ENCODE peak calls at places on chromosomes 12 and 14, in eight cellular contexts. P, M, T, Z, N, I, B and E are unnamed samples.
A peak's percentile ranks its signal among the peaks of the same experiment; 100 is the strongest.

GRCh38 chr12:52521581-52522266 is 1.5 kb upstream of the KRT5 start:
- DNase-seq in P (no peak), M (peak; percentile 8), T (no peak), Z (peak; percentile 30), N (peak; percentile 64), I (no peak), B (no peak), E (no peak)

GRCh38 chr12:11577658-11578260 is 71.7 kb upstream of the ETV6 start:
- DNase-seq in P (no peak), M (peak; percentile 4), T (no peak), Z (peak; percentile 64), N (peak; percentile 77), I (no peak), B (peak; percentile 13), E (no peak)

GRCh38 chr12:54432815-54433164 is 13.7 kb upstream of the ITGA5 start:
- DNase-seq in P (no peak), M (no peak), T (no peak), Z (no peak), N (no peak), I (no peak), B (no peak), E (no peak)

GRCh38 chr14:94599656-94600004 is 12.6 kb upstream of the SERPINA3 start:
- DNase-seq in P (no peak), M (no peak), T (no peak), Z (no peak), N (no peak), I (no peak), B (no peak), E (peak; percentile 60)

GRCh38 chr12:124527861-124528561 is 39.4 kb downstream of the NCOR2 start:
- DNase-seq in P (no peak), M (peak; percentile 56), T (no peak), Z (no peak), N (peak; percentile 81), I (no peak), B (no peak), E (no peak)

GRCh38 chr12:115767921-115768320 is 509.6 kb downstream of the MED13L start:
- DNase-seq in P (no peak), M (no peak), T (no peak), Z (no peak), N (no peak), I (no peak), B (no peak), E (no peak)

GRCh38 chr12:12749433-12749832 is 32.3 kb downstream of the CDKN1B start:
- DNase-seq in P (no peak), M (peak; percentile 34), T (no peak), Z (no peak), N (no peak), I (no peak), B (no peak), E (no peak)

GRCh38 chr12:77062846-77063461 is 2.4 kb downstream of the E2F7 start:
- DNase-seq in P (no peak), M (no peak), T (peak; percentile 86), Z (peak; percentile 93), N (no peak), I (no peak), B (no peak), E (peak; percentile 71)

GRCh38 chr14:77730976-77731497 is 23.1 kb downstream of the SLIRP start:
- DNase-seq in P (no peak), M (no peak), T (no peak), Z (no peak), N (peak; percentile 32), I (no peak), B (no peak), E (no peak)

GRCh38 chr12:107760207-107760816 is 625 bp downstream of the PRDM4 start:
- DNase-seq in P (no peak), M (peak; percentile 71), T (peak; percentile 33), Z (peak; percentile 33), N (peak; percentile 52), I (peak; percentile 58), B (peak; percentile 55), E (peak; percentile 54)

GRCh38 chr12:53122961-53123468 is 19.7 kb downstream of the SOAT2 start:
- DNase-seq in P (no peak), M (no peak), T (no peak), Z (no peak), N (peak; percentile 37), I (peak; percentile 62), B (no peak), E (no peak)

GRCh38 chr12:53935562-53936341 is 2.9 kb upstream of the HOXC13 start:
- DNase-seq in P (no peak), M (peak; percentile 52), T (no peak), Z (no peak), N (no peak), I (no peak), B (no peak), E (no peak)

GRCh38 chr14:67653651-67654280 is 20.7 kb downstream of the VTI1B start:
- DNase-seq in P (no peak), M (no peak), T (no peak), Z (no peak), N (peak; percentile 69), I (no peak), B (no peak), E (no peak)

GRCh38 chr12:77357654-77358053 is 292.3 kb upstream of the E2F7 start:
- DNase-seq in P (no peak), M (no peak), T (no peak), Z (peak; percentile 37), N (no peak), I (no peak), B (no peak), E (no peak)

GRCh38 chr12:30909721-30910350 is 16.7 kb upstream of the TSPAN11 start:
- DNase-seq in P (no peak), M (peak; percentile 15), T (no peak), Z (no peak), N (peak; percentile 41), I (no peak), B (no peak), E (no peak)

GRCh38 chr12:13452955-13453570 is 256.5 kb downstream of the EMP1 start:
- DNase-seq in P (no peak), M (no peak), T (no peak), Z (no peak), N (no peak), I (no peak), B (no peak), E (no peak)

GRCh38 chr14:71659165-71659564 is 273.1 kb upstream of the RGS6 start:
- DNase-seq in P (no peak), M (no peak), T (no peak), Z (peak; percentile 62), N (peak; percentile 39), I (no peak), B (peak; percentile 26), E (no peak)

GRCh38 chr12:79236920-79237319 is 372.3 kb downstream of the SYT1 start:
- DNase-seq in P (no peak), M (no peak), T (no peak), Z (no peak), N (no peak), I (no peak), B (no peak), E (no peak)

DNA sequence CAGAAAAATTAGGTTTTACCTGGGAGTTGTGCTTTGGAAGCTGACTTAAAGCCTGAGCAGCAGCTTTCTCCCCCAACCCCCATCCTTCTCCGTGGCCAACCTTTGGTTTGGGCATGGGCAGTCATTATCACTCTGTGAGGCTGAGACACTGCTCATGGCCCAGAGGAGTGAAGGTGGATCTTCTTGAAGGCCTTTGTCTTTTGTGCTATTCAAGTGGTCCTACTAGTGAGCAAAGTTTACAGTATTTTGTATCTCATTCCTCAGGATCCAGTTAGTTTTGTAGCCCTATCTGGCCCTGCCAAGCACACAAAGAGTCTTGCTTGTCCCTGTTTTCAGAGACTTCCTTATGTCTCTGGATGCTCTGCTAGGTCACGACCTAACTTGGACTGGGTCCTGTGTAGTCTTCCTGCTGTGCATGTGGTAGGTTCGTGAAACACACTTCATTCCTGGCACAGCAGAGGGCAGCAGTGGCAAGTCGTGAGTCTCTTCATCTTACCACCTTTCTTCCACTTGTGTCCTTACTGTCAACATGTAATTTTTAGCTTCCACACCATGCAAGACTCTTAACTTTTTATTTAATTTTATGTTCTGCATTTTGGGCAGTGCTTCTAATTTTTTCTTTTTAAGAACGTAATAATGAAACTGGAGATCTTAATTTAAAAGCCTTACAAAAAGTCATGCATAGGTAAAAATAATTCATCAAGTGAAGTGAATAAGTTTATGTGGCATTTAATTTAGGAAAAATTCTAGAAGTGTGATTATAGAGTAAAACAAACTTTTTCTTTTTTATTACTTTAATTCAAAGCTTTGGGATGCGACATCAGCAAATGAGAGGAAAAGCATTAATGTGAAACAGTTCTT is 53.7 kb downstream of the APAF1 start:
- DNase-seq in P (peak; percentile 31), M (peak; percentile 74), T (peak; percentile 72), Z (peak; percentile 80), N (peak; percentile 76), I (peak; percentile 65), B (peak; percentile 68), E (no peak)
- TF ChIP-seq EZH2phosphoT487 in P (no peak), M (no peak), T (no peak), Z (no peak), N (no peak), I (no peak), B (no peak), E (no peak)

DNA sequence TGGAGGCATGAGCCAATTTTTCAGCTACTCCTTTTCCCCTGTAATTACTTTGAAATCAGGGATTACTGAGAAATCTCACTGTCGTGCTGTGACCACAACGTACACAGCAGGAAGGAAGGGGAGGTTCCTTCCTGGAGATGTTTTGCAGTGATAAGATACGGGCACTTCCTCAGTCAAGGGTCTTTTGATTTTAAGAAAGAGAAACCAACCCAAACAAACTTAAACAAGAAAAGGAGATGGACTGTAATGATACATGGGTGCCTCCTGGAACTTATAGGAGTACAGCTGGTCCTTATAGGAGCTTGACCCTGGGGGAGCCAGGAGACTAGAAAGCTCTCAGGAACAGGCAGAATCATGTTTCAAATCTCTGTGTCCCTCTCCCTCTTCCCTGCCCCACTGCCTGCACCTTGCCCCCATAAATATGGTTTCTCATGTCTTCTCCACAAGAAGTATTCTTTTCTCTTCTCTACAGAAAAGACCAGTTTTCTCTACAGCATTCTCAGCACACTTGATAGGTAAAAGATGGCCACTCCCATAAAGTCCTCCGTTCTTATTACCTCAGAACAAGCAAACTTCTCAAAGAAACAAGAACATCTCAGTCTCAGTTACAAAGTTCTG is 281.1 kb upstream of the AMIGO2 start:
- DNase-seq in P (no peak), M (no peak), T (peak; percentile 48), Z (no peak), N (no peak), I (no peak), B (peak; percentile 41), E (no peak)
- TF ChIP-seq EZH2phosphoT487 in P (no peak), M (no peak), T (no peak), Z (no peak), N (no peak), I (no peak), B (no peak), E (no peak)

DNA sequence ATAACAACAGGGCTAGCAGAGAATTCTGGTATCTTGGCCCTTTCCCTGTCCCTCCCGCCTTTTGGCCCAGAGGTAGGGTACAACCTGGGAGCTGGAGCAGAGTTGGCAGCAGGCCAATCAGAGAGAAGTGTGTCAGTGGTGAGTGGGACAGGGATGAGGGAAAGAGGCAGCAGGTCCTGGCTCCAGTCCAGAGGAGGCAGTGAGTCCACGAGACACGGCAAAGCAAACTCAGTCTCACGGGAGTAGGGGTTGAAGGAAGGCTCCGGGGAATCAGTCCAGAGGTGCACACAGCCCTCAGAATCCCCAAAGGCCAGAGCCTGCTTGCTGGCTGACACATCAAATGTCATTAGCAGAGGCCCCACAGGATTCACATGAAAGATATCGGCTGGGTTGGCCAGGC is 7.3 kb downstream of the PAN2 start:
- DNase-seq in P (no peak), M (no peak), T (no peak), Z (peak; percentile 42), N (no peak), I (no peak), B (no peak), E (peak; percentile 24)
- TF ChIP-seq EZH2phosphoT487 in P (no peak), M (no peak), T (no peak), Z (no peak), N (no peak), I (no peak), B (no peak), E (no peak)

GRCh38 chr12:111180830-111181726 is 187.8 kb downstream of the PHETA1 start:
- DNase-seq in P (no peak), M (no peak), T (no peak), Z (no peak), N (peak; percentile 21), I (peak; percentile 83), B (no peak), E (peak; percentile 85)
- TF ChIP-seq EZH2phosphoT487 in P (no peak), M (no peak), T (no peak), Z (no peak), N (no peak), I (no peak), B (no peak), E (peak; percentile 71)